ENCODE peak calls at places on chromosome 19, in six cellular contexts. D is hepatocyte; Q is HepG2; U is CD4-positive, alpha-beta T cell; M is heart right ventricle; R is psoas muscle. J is an unnamed sample.

GRCh38 chr19:40799558-40800338 is 757 bp downstream of the EGLN2 start:
- DNase-seq in M (peak; percentile 80), Q (no peak), R (peak; percentile 76), U (no peak), D (peak; percentile 66), J (peak; percentile 72)

GRCh38 chr19:16161848-16162247 is 11.5 kb downstream of the CIB3 start:
- DNase-seq in U (no peak), M (no peak), R (no peak), D (no peak), Q (no peak), J (no peak)

GRCh38 chr19:45278087-45278486 is 27.0 kb downstream of the MARK4 start:
- DNase-seq in Q (no peak), U (no peak), M (no peak), D (no peak), R (no peak), J (no peak)

GRCh38 chr19:49528211-49528771 is 488 bp downstream of the RCN3 start:
- DNase-seq in R (no peak), Q (no peak), D (no peak), U (no peak), M (peak; percentile 31), J (peak; percentile 74)

GRCh38 chr19:40974633-40975037 is 16.4 kb upstream of the CYP2B6 start:
- DNase-seq in Q (peak; percentile 62), M (peak; percentile 54), U (peak; percentile 73), D (peak; percentile 84), R (no peak), J (peak; percentile 62)

GRCh38 chr19:40806385-40807146 is 7.6 kb downstream of the EGLN2 start:
- DNase-seq in D (peak; percentile 95), R (peak; percentile 88), Q (peak; percentile 66), U (peak; percentile 77), M (peak; percentile 92), J (peak; percentile 72)

GRCh38 chr19:30284209-30284608 is 88.0 kb upstream of the ZNF536 start:
- DNase-seq in Q (no peak), D (no peak), R (no peak), U (no peak), M (no peak), J (no peak)

GRCh38 chr19:4889034-4889825 is 13.5 kb downstream of the ARRDC5 start:
- DNase-seq in M (no peak), U (no peak), Q (no peak), R (no peak), D (no peak), J (no peak)

GRCh38 chr19:49688531-49689132 is 762 bp upstream of the ADM5 start:
- DNase-seq in Q (no peak), M (no peak), R (no peak), D (no peak), U (no peak), J (no peak)

GRCh38 chr19:44668985-44669764 is 2.1 kb upstream of the CEACAM19 start:
- DNase-seq in M (no peak), D (no peak), Q (no peak), U (no peak), R (no peak), J (no peak)

GRCh38 chr19:17765069-17765618 is 13.9 kb downstream of the FCHO1 start:
- DNase-seq in R (peak; percentile 74), M (peak; percentile 48), Q (peak; percentile 88), D (no peak), U (no peak), J (no peak)

DNA sequence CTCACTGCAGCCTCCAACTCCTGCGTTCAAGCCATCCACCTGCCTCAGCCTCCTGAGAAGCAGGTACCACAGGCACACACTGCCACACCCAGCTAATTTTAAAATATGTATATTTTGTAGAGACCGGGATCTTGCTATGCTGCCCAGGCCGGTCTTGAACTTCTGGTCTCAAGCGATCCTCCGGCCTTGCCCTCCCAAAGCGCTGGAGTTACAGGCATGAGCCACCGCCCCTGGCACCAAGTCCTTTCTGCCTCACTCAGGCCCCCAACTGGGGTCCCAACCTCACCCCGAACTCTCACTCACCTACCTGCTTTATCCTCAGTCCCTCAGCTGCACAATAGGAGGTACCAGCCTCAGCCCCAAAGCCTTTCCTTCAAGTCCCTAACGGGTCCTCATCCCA is 635 bp upstream of the COL5A3 start:
- DNase-seq in D (no peak), U (no peak), M (no peak), R (no peak), Q (no peak), J (no peak)
- H3K27me3 ChIP-seq in D (peaks cover 42% of the 10 kb centered on the region), U (peaks cover 64% of the 10 kb centered on the region), M (no peaks in the 10 kb centered on the region), R (peaks cover 49% of the 10 kb centered on the region), Q (peaks cover 2% of the 10 kb centered on the region), J (no peaks in the 10 kb centered on the region)

DNA sequence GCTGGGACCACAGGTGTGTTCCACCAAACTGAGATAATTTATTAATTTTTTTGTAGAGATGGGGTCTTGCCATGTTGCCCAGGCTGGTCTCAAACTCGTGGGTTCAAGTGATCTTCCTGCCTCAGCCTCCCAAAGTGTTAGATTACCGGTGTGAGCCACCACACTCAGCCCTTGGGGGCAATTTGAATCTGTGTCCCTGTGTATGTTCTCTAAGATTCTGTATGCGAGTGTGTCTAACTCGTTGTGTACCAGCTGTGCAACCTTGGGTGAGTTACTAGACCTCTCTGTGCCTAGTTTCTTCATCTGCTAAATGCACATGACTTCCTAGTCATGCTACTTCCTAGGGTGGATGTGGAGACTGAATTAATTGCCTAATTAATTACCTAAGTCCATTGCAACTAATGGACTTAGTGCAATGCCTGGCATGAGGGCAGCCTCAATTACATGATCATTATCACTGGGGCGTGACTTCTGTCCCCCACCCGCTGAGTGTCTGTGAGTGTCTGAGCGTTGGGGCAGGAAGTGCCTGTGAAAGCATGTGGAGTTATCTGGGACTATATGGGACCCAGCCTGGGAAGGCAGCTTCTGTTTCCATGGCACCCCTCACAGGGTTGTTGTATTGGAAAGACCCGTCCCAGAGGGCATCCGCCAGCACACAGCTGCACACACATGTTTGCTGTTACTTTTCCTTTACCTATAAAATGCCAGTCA is 1.8 kb upstream of the NCCRP1 start:
- DNase-seq in U (no peak), D (no peak), Q (no peak), R (no peak), M (no peak), J (no peak)
- H3K27me3 ChIP-seq in U (peaks cover 43% of the 10 kb centered on the region), D (peaks cover 27% of the 10 kb centered on the region), Q (peaks cover 5% of the 10 kb centered on the region), R (peaks cover 52% of the 10 kb centered on the region), M (peaks cover 11% of the 10 kb centered on the region), J (no peaks in the 10 kb centered on the region)

DNA sequence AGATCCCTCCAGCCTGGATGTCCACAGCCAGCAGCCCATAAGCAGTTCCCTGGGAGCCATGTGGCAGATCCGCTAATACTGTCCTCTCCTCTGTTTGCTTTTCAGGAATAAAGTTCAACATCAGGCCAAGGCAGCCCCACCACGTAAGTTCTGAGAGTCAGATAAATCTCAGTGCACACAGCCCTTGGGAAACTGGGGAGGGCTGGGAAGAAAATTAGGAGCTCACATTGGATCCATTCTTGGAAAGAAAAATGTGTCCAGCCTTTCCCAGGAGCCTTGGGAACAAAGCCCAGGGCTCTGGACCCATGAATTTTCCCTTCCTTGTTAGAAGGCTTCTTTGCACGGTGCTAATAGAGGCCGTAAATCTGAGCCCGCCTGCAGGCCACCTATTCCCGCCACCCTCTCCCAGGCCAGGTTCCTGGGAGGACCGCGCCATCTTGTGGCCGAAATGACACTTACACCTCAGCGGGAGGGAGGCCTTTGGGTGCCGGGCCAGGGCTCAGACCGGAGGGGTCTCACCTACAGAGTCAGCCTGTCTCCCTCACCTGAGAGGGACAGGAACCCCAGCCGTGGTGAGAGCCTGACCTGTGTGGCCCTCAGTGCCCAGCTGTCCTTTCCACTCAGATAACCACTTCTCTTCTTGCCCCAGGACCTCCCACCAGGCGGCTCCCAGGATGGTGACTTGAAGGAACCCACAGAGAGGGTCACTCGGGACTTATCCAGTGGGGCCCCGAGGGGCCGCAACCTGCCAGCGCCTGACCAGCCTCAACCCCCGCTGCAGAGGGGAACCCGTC is 25.2 kb upstream of the KCTD15 start:
- DNase-seq in Q (peak; percentile 50), M (peak; percentile 58), D (peak; percentile 88), R (peak; percentile 82), U (peak; percentile 48), J (peak; percentile 78)
- H3K27me3 ChIP-seq in Q (peaks cover 1% of the 10 kb centered on the region), M (no peaks in the 10 kb centered on the region), D (peaks cover 6% of the 10 kb centered on the region), R (peaks cover 36% of the 10 kb centered on the region), U (no peaks in the 10 kb centered on the region), J (no peaks in the 10 kb centered on the region)

GRCh38 chr19:293436-294110 is 2.4 kb upstream of the PLPP2 start:
- DNase-seq in U (no peak), M (no peak), Q (no peak), D (no peak), R (peak; percentile 39), J (peak; percentile 29)

GRCh38 chr19:292951-293350 is 1.7 kb upstream of the PLPP2 start:
- DNase-seq in U (no peak), R (peak; percentile 18), D (no peak), M (no peak), Q (no peak), J (no peak)

GRCh38 chr19:295687-296370 is 4.6 kb upstream of the PLPP2 start:
- DNase-seq in Q (no peak), R (peak; percentile 16), M (no peak), D (no peak), U (no peak), J (no peak)

GRCh38 chr19:294819-295686 is 3.9 kb upstream of the PLPP2 start:
- DNase-seq in U (no peak), D (peak; percentile 69), M (no peak), R (peak; percentile 52), Q (no peak), J (no peak)

DNA sequence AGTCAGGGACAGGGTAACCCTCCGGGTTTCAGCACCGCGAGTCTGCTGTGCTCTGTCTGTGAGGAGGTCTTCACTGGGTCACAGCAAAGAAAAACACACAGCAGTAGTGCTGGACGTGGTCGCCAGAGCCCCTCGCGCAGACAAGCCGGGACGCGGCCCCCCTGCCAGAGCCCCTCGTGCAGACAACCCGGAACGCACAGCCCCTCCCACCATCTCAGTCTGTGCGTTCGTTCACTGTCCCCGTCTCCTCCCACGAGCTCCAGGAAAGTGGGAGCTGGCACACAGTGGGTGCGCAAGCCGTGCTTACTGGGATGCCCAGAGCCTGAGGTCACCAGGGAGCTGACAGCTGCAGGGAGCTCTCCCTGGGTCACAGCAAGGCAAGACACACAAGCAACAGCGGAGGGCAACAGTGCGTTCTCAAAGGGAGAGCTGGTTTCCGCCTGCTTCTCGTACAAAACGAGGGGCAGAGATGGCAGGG is 3.2 kb upstream of the PLPP2 start:
- DNase-seq in M (no peak), R (peak; percentile 38), U (no peak), Q (no peak), D (no peak), J (no peak)
- H3K27me3 ChIP-seq in M (peaks cover 19% of the 10 kb centered on the region), R (peaks cover 65% of the 10 kb centered on the region), U (peaks cover 46% of the 10 kb centered on the region), Q (peaks cover 4% of the 10 kb centered on the region), D (peaks cover 32% of the 10 kb centered on the region), J (no peaks in the 10 kb centered on the region)

GRCh38 chr19:28869459-28869858 is 343.5 kb downstream of the UQCRFS1 start:
- DNase-seq in D (no peak), R (no peak), U (no peak), Q (no peak), M (no peak), J (no peak)
- H3K27me3 ChIP-seq in D (no peaks in the 10 kb centered on the region), R (peaks cover 6% of the 10 kb centered on the region), U (no peaks in the 10 kb centered on the region), Q (no peaks in the 10 kb centered on the region), M (no peaks in the 10 kb centered on the region), J (no peaks in the 10 kb centered on the region)